ENCODE peak calls at places on chromosomes 12 and 14, in eight cellular contexts. P is HFFc6; Q is A549; O is MV-4-11; U is activated CD8-positive, alpha-beta memory T cell treated with anti-CD3 and anti-CD28 coated beads for 48 hours; F is foreskin keratinocyte; X is GM20000; K is activated CD4-positive, alpha-beta T cell treated with anti-CD3 and anti-CD28 coated beads, Interleukin-2, amount 50 U/mL, for 1 hour. G is an unnamed sample.
A peak's percentile ranks its signal among the peaks of the same experiment; 100 is the strongest.

GRCh38 chr12:90653051-90653450 is 301.9 kb downstream of the CCER1 start:
- DNase-seq in P (no peak), X (no peak), F (peak; percentile 67), O (no peak), Q (no peak), K (no peak), U (no peak), G (no peak)

GRCh38 chr12:85805654-85806053 is 30.6 kb downstream of the RASSF9 start:
- DNase-seq in K (no peak), F (no peak), O (peak; percentile 85), X (no peak), U (no peak), Q (no peak), P (no peak), G (no peak)

GRCh38 chr14:78029471-78030372 is 140.5 kb upstream of the NRXN3 start:
- DNase-seq in U (no peak), K (no peak), Q (no peak), P (no peak), X (no peak), F (no peak), O (no peak), G (no peak)

GRCh38 chr12:58502857-58503256 is 417.4 kb downstream of the LRIG3 start:
- DNase-seq in U (no peak), K (no peak), O (no peak), P (no peak), X (no peak), Q (no peak), F (no peak), G (no peak)

GRCh38 chr12:122862872-122863701 is 27.8 kb downstream of the HIP1R start:
- DNase-seq in P (no peak), X (no peak), U (no peak), O (no peak), F (peak; percentile 64), Q (no peak), K (no peak), G (no peak)

GRCh38 chr14:74147571-74147970 is 62.8 kb downstream of the LIN52 start:
- DNase-seq in U (no peak), Q (no peak), P (no peak), F (no peak), O (peak; percentile 2), K (no peak), X (no peak), G (no peak)

GRCh38 chr14:89618821-89619551 is 202.0 kb upstream of the FOXN3 start:
- DNase-seq in X (peak; percentile 89), O (peak; percentile 56), Q (peak; percentile 38), F (peak; percentile 44), K (peak; percentile 54), P (peak; percentile 48), U (peak; percentile 50), G (peak; percentile 79)

GRCh38 chr12:48165089-48166031 is 8.0 kb upstream of the ASB8 start:
- DNase-seq in X (peak; percentile 65), U (no peak), F (peak; percentile 17), O (no peak), Q (peak; percentile 59), K (peak; percentile 41), P (peak; percentile 33), G (peak; percentile 72)

GRCh38 chr14:102272392-102272791 is 32.6 kb downstream of the MOK start:
- DNase-seq in O (no peak), Q (no peak), K (no peak), X (no peak), F (peak; percentile 65), P (peak; percentile 13), U (no peak), G (no peak)

GRCh38 chr14:100389497-100390104 is 66.5 kb downstream of the SLC25A47 start:
- DNase-seq in K (no peak), X (no peak), O (no peak), P (no peak), F (no peak), Q (no peak), U (no peak), G (no peak)

GRCh38 chr14:23119362-23120327 is 590 bp upstream of the CEBPE start:
- DNase-seq in F (no peak), U (peak; percentile 43), X (peak; percentile 54), O (peak; percentile 97), P (no peak), Q (no peak), K (peak; percentile 30), G (peak; percentile 54)

GRCh38 chr14:34750670-34751069 is 36.3 kb upstream of the CFL2 start:
- DNase-seq in K (no peak), Q (no peak), O (no peak), F (peak; percentile 21), X (no peak), P (peak; percentile 21), U (no peak), G (no peak)

GRCh38 chr14:101973356-101973755 is 9.0 kb downstream of the DYNC1H1 start:
- DNase-seq in K (no peak), O (no peak), U (no peak), X (no peak), P (no peak), Q (no peak), F (no peak), G (no peak)

G was measured in CD4-positive, alpha-beta memory T cell.